ENCODE peak calls at places on chromosomes 16 and 17, in eight cellular contexts. One of them, this sample, is unnamed.
A peak's percentile ranks its signal among the peaks of the same experiment; 100 is the strongest.

GRCh38 chr16:8848939-8849391 is 19.8 kb downstream of the CARHSP1 start:
- DNase-seq in T-helper 2 cell: no peak
- DNase-seq in T-helper 1 cell: no peak
- DNase-seq in CD4-positive, alpha-beta T cell: no peak
- DNase-seq in RCC 7860: peak; percentile 62
- DNase-seq in SW 1271: no peak
- DNase-seq in activated naive CD4-positive, alpha-beta T cell: no peak
- DNase-seq in NCI-H774: no peak
- DNase-seq in this sample: no peak

GRCh38 chr17:75505152-75505409 is 10.3 kb downstream of the CASKIN2 start:
- DNase-seq in T-helper 2 cell: no peak
- DNase-seq in T-helper 1 cell: no peak
- DNase-seq in CD4-positive, alpha-beta T cell: no peak
- DNase-seq in RCC 7860: no peak
- DNase-seq in SW 1271: no peak
- DNase-seq in activated naive CD4-positive, alpha-beta T cell: no peak
- DNase-seq in NCI-H774: no peak
- DNase-seq in this sample: no peak

GRCh38 chr17:67488161-67488560 is 111.1 kb downstream of the PITPNC1 start:
- DNase-seq in T-helper 2 cell: no peak
- DNase-seq in T-helper 1 cell: no peak
- DNase-seq in CD4-positive, alpha-beta T cell: no peak
- DNase-seq in RCC 7860: no peak
- DNase-seq in SW 1271: no peak
- DNase-seq in activated naive CD4-positive, alpha-beta T cell: no peak
- DNase-seq in NCI-H774: no peak
- DNase-seq in this sample: no peak

GRCh38 chr16:23523321-23523720 is 13.0 kb upstream of the GGA2 start:
- DNase-seq in T-helper 2 cell: no peak
- DNase-seq in T-helper 1 cell: no peak
- DNase-seq in CD4-positive, alpha-beta T cell: no peak
- DNase-seq in RCC 7860: no peak
- DNase-seq in SW 1271: no peak
- DNase-seq in activated naive CD4-positive, alpha-beta T cell: no peak
- DNase-seq in NCI-H774: no peak
- DNase-seq in this sample: no peak

GRCh38 chr17:72677714-72678390 is 414.6 kb downstream of the SLC39A11 start:
- DNase-seq in T-helper 2 cell: no peak
- DNase-seq in T-helper 1 cell: no peak
- DNase-seq in CD4-positive, alpha-beta T cell: no peak
- DNase-seq in RCC 7860: no peak
- DNase-seq in SW 1271: no peak
- DNase-seq in activated naive CD4-positive, alpha-beta T cell: no peak
- DNase-seq in NCI-H774: no peak
- DNase-seq in this sample: no peak

GRCh38 chr16:71230122-71230845 is at the start of gene HYDIN:
- DNase-seq in T-helper 2 cell: no peak
- DNase-seq in T-helper 1 cell: no peak
- DNase-seq in CD4-positive, alpha-beta T cell: no peak
- DNase-seq in RCC 7860: peak; percentile 5
- DNase-seq in SW 1271: no peak
- DNase-seq in activated naive CD4-positive, alpha-beta T cell: no peak
- DNase-seq in NCI-H774: peak; percentile 65
- DNase-seq in this sample: no peak

GRCh38 chr17:9363440-9364350 is 211.9 kb downstream of the STX8 start:
- DNase-seq in T-helper 2 cell: no peak
- DNase-seq in T-helper 1 cell: no peak
- DNase-seq in CD4-positive, alpha-beta T cell: no peak
- DNase-seq in RCC 7860: peak; percentile 62
- DNase-seq in SW 1271: no peak
- DNase-seq in activated naive CD4-positive, alpha-beta T cell: no peak
- DNase-seq in NCI-H774: no peak
- DNase-seq in this sample: no peak

GRCh38 chr16:14337303-14338191 is 266.4 kb downstream of the MRTFB start:
- DNase-seq in T-helper 2 cell: no peak
- DNase-seq in T-helper 1 cell: no peak
- DNase-seq in CD4-positive, alpha-beta T cell: no peak
- DNase-seq in RCC 7860: no peak
- DNase-seq in SW 1271: no peak
- DNase-seq in activated naive CD4-positive, alpha-beta T cell: no peak
- DNase-seq in NCI-H774: peak; percentile 43
- DNase-seq in this sample: no peak

GRCh38 chr17:72572604-72573491 is 452.0 kb downstream of the SOX9 start:
- DNase-seq in T-helper 2 cell: no peak
- DNase-seq in T-helper 1 cell: no peak
- DNase-seq in CD4-positive, alpha-beta T cell: no peak
- DNase-seq in RCC 7860: no peak
- DNase-seq in SW 1271: no peak
- DNase-seq in activated naive CD4-positive, alpha-beta T cell: no peak
- DNase-seq in NCI-H774: no peak
- DNase-seq in this sample: no peak

GRCh38 chr17:38871247-38871991 is 1.6 kb downstream of the LASP1 start:
- DNase-seq in T-helper 2 cell: no peak
- DNase-seq in T-helper 1 cell: no peak
- DNase-seq in CD4-positive, alpha-beta T cell: peak; percentile 51
- DNase-seq in RCC 7860: peak; percentile 84
- DNase-seq in SW 1271: peak; percentile 63
- DNase-seq in activated naive CD4-positive, alpha-beta T cell: no peak
- DNase-seq in NCI-H774: peak; percentile 23
- DNase-seq in this sample: peak; percentile 71

GRCh38 chr16:30112197-30113030 is 923 bp downstream of the GDPD3 start:
- DNase-seq in T-helper 2 cell: peak; percentile 35
- DNase-seq in T-helper 1 cell: no peak
- DNase-seq in CD4-positive, alpha-beta T cell: peak; percentile 53
- DNase-seq in RCC 7860: no peak
- DNase-seq in SW 1271: no peak
- DNase-seq in activated naive CD4-positive, alpha-beta T cell: peak; percentile 51
- DNase-seq in NCI-H774: no peak
- DNase-seq in this sample: peak; percentile 56

GRCh38 chr16:1002399-1003161 is 21.0 kb downstream of the SOX8 start:
- DNase-seq in T-helper 2 cell: no peak
- DNase-seq in T-helper 1 cell: no peak
- DNase-seq in CD4-positive, alpha-beta T cell: peak; percentile 48
- DNase-seq in RCC 7860: peak; percentile 91
- DNase-seq in SW 1271: peak; percentile 44
- DNase-seq in activated naive CD4-positive, alpha-beta T cell: peak; percentile 25
- DNase-seq in NCI-H774: no peak
- DNase-seq in this sample: peak; percentile 66

GRCh38 chr16:28326881-28327610 is 34.7 kb downstream of the SBK1 start:
- DNase-seq in T-helper 2 cell: no peak
- DNase-seq in T-helper 1 cell: no peak
- DNase-seq in CD4-positive, alpha-beta T cell: peak; percentile 49
- DNase-seq in RCC 7860: peak; percentile 14
- DNase-seq in SW 1271: no peak
- DNase-seq in activated naive CD4-positive, alpha-beta T cell: peak; percentile 28
- DNase-seq in NCI-H774: no peak
- DNase-seq in this sample: peak; percentile 51

GRCh38 chr17:71527311-71527710 is 593.5 kb upstream of the SOX9 start:
- DNase-seq in T-helper 2 cell: no peak
- DNase-seq in T-helper 1 cell: no peak
- DNase-seq in CD4-positive, alpha-beta T cell: no peak
- DNase-seq in RCC 7860: peak; percentile 39
- DNase-seq in SW 1271: no peak
- DNase-seq in activated naive CD4-positive, alpha-beta T cell: no peak
- DNase-seq in NCI-H774: no peak
- DNase-seq in this sample: no peak

GRCh38 chr17:48575673-48576478 is 2.3 kb downstream of the HOXB4 start:
- DNase-seq in T-helper 2 cell: no peak
- DNase-seq in T-helper 1 cell: no peak
- DNase-seq in CD4-positive, alpha-beta T cell: no peak
- DNase-seq in RCC 7860: no peak
- DNase-seq in SW 1271: no peak
- DNase-seq in activated naive CD4-positive, alpha-beta T cell: no peak
- DNase-seq in NCI-H774: no peak
- DNase-seq in this sample: no peak

GRCh38 chr17:8445536-8445935 is 9.9 kb downstream of the NDEL1 start:
- DNase-seq in T-helper 2 cell: no peak
- DNase-seq in T-helper 1 cell: no peak
- DNase-seq in CD4-positive, alpha-beta T cell: no peak
- DNase-seq in RCC 7860: no peak
- DNase-seq in SW 1271: no peak
- DNase-seq in activated naive CD4-positive, alpha-beta T cell: no peak
- DNase-seq in NCI-H774: no peak
- DNase-seq in this sample: no peak

GRCh38 chr17:17205368-17206148 is 575 bp downstream of the PLD6 start:
- DNase-seq in T-helper 2 cell: peak; percentile 38
- DNase-seq in T-helper 1 cell: peak; percentile 26
- DNase-seq in CD4-positive, alpha-beta T cell: peak; percentile 38
- DNase-seq in RCC 7860: peak; percentile 30
- DNase-seq in SW 1271: no peak
- DNase-seq in activated naive CD4-positive, alpha-beta T cell: peak; percentile 42
- DNase-seq in NCI-H774: no peak
- DNase-seq in this sample: no peak

GRCh38 chr17:77494664-77495435 is 354.1 kb downstream of the SEC14L1 start:
- DNase-seq in T-helper 2 cell: peak; percentile 59
- DNase-seq in T-helper 1 cell: peak; percentile 52
- DNase-seq in CD4-positive, alpha-beta T cell: peak; percentile 70
- DNase-seq in RCC 7860: peak; percentile 54
- DNase-seq in SW 1271: peak; percentile 32
- DNase-seq in activated naive CD4-positive, alpha-beta T cell: peak; percentile 60
- DNase-seq in NCI-H774: peak; percentile 49
- DNase-seq in this sample: peak; percentile 69

This sample was measured in CD8-positive, alpha-beta T cell.